ENCODE peak calls at places on chromosomes 1 and 21, in five cellular contexts. One of them, this sample, is unnamed.

GRCh38 chr1:76835203-76835602 is 32.1 kb upstream of the ST6GALNAC5 start:
- DNase-seq in cardiac septum: no peak
- DNase-seq in cardiac muscle cell: no peak
- DNase-seq in stimulated activated CD8-positive, alpha-beta memory T cell treated with anti-CD3 and anti-CD28 coated beads, Interleukin-4, amount 100 ng/mL, for 1 hour: no peak
- DNase-seq in PC-3: peak; percentile 12
- DNase-seq in this sample: no peak

GRCh38 chr21:44958471-44959191 is 18.8 kb downstream of the SLX9 start:
- DNase-seq in cardiac muscle cell: no peak
- DNase-seq in PC-3: no peak
- DNase-seq in cardiac septum: no peak
- DNase-seq in stimulated activated CD8-positive, alpha-beta memory T cell treated with anti-CD3 and anti-CD28 coated beads, Interleukin-4, amount 100 ng/mL, for 1 hour: no peak
- DNase-seq in this sample: peak; percentile 78

GRCh38 chr1:157595356-157595755 is 2.5 kb downstream of the FCRL4 start:
- DNase-seq in stimulated activated CD8-positive, alpha-beta memory T cell treated with anti-CD3 and anti-CD28 coated beads, Interleukin-4, amount 100 ng/mL, for 1 hour: no peak
- DNase-seq in PC-3: no peak
- DNase-seq in cardiac muscle cell: no peak
- DNase-seq in cardiac septum: no peak
- DNase-seq in this sample: no peak

GRCh38 chr21:29258626-29259335 is 39.9 kb upstream of the BACH1 start:
- DNase-seq in PC-3: peak; percentile 89
- DNase-seq in stimulated activated CD8-positive, alpha-beta memory T cell treated with anti-CD3 and anti-CD28 coated beads, Interleukin-4, amount 100 ng/mL, for 1 hour: no peak
- DNase-seq in cardiac septum: no peak
- DNase-seq in cardiac muscle cell: no peak
- DNase-seq in this sample: no peak

GRCh38 chr1:59767119-59767518 is 47.6 kb upstream of the HOOK1 start:
- DNase-seq in cardiac septum: no peak
- DNase-seq in PC-3: no peak
- DNase-seq in stimulated activated CD8-positive, alpha-beta memory T cell treated with anti-CD3 and anti-CD28 coated beads, Interleukin-4, amount 100 ng/mL, for 1 hour: no peak
- DNase-seq in cardiac muscle cell: no peak
- DNase-seq in this sample: no peak

GRCh38 chr21:27077501-27077900 is 110.6 kb upstream of the ADAMTS5 start:
- DNase-seq in PC-3: no peak
- DNase-seq in stimulated activated CD8-positive, alpha-beta memory T cell treated with anti-CD3 and anti-CD28 coated beads, Interleukin-4, amount 100 ng/mL, for 1 hour: no peak
- DNase-seq in cardiac septum: no peak
- DNase-seq in cardiac muscle cell: no peak
- DNase-seq in this sample: no peak

GRCh38 chr21:18940791-18941190 is 537.2 kb upstream of the TMPRSS15 start:
- DNase-seq in PC-3: peak; percentile 48
- DNase-seq in cardiac septum: no peak
- DNase-seq in cardiac muscle cell: no peak
- DNase-seq in stimulated activated CD8-positive, alpha-beta memory T cell treated with anti-CD3 and anti-CD28 coated beads, Interleukin-4, amount 100 ng/mL, for 1 hour: no peak
- DNase-seq in this sample: no peak

GRCh38 chr1:55699151-55699695 is 484.1 kb upstream of the USP24 start:
- DNase-seq in cardiac muscle cell: no peak
- DNase-seq in stimulated activated CD8-positive, alpha-beta memory T cell treated with anti-CD3 and anti-CD28 coated beads, Interleukin-4, amount 100 ng/mL, for 1 hour: no peak
- DNase-seq in cardiac septum: no peak
- DNase-seq in PC-3: no peak
- DNase-seq in this sample: no peak

GRCh38 chr21:45544449-45545235 is 2.4 kb upstream of the SLC19A1 start:
- DNase-seq in PC-3: no peak
- DNase-seq in cardiac muscle cell: no peak
- DNase-seq in cardiac septum: peak; percentile 60
- DNase-seq in stimulated activated CD8-positive, alpha-beta memory T cell treated with anti-CD3 and anti-CD28 coated beads, Interleukin-4, amount 100 ng/mL, for 1 hour: no peak
- DNase-seq in this sample: peak; percentile 65

GRCh38 chr1:33032126-33032869 is 4.4 kb downstream of the AK2 start:
- DNase-seq in PC-3: no peak
- DNase-seq in stimulated activated CD8-positive, alpha-beta memory T cell treated with anti-CD3 and anti-CD28 coated beads, Interleukin-4, amount 100 ng/mL, for 1 hour: no peak
- DNase-seq in cardiac septum: no peak
- DNase-seq in cardiac muscle cell: no peak
- DNase-seq in this sample: no peak

GRCh38 chr1:44733784-44734183 is 2.8 kb upstream of the RNU5D-1 start:
- DNase-seq in PC-3: no peak
- DNase-seq in stimulated activated CD8-positive, alpha-beta memory T cell treated with anti-CD3 and anti-CD28 coated beads, Interleukin-4, amount 100 ng/mL, for 1 hour: no peak
- DNase-seq in cardiac muscle cell: no peak
- DNase-seq in cardiac septum: no peak
- DNase-seq in this sample: no peak

GRCh38 chr1:91725961-91726704 is 159.8 kb downstream of the TGFBR3 start:
- DNase-seq in cardiac muscle cell: no peak
- DNase-seq in PC-3: no peak
- DNase-seq in stimulated activated CD8-positive, alpha-beta memory T cell treated with anti-CD3 and anti-CD28 coated beads, Interleukin-4, amount 100 ng/mL, for 1 hour: no peak
- DNase-seq in cardiac septum: no peak
- DNase-seq in this sample: no peak